ENCODE peak calls at places on chromosome 9, in nine cellular contexts. U is stimulated activated CD4-positive, alpha-beta T cell treated with anti-CD3 and anti-CD28 coated beads, Interleukin-4, amount 100 ng/mL, for 48 hours; M is T-helper 9 cell; S is cardiac muscle cell; P is aorta; J is CD8-positive, alpha-beta T cell; V is ACHN; T is kidney; Q is ecto neural progenitor cell. D is an unnamed sample.

GRCh38 chr9:127628644-127629467 is 16.8 kb downstream of the STXBP1 start:
- DNase-seq in U (no peak), M (no peak), S (no peak), P (no peak), J (no peak), V (no peak), T (no peak), Q (no peak), D (no peak)

GRCh38 chr9:128045876-128046275 is 21.2 kb downstream of the NAIF1 start:
- DNase-seq in U (no peak), M (no peak), S (no peak), P (no peak), J (no peak), V (no peak), T (no peak), Q (no peak), D (peak)

GRCh38 chr9:14978022-14979000 is 68.1 kb upstream of the FREM1 start:
- DNase-seq in U (no peak), M (no peak), S (no peak), P (no peak), J (no peak), V (no peak), T (peak), Q (no peak), D (no peak)

GRCh38 chr9:70079364-70080103 is 35.9 kb downstream of the MAMDC2 start:
- DNase-seq in U (no peak), M (no peak), S (no peak), P (no peak), J (no peak), V (no peak), T (no peak), Q (no peak), D (peak)

GRCh38 chr9:129011170-129011569 is 17.0 kb downstream of the SH3GLB2 start:
- DNase-seq in U (no peak), M (no peak), S (no peak), P (no peak), J (no peak), V (no peak), T (no peak), Q (no peak), D (no peak)

GRCh38 chr9:113298924-113299770 is 4.0 kb downstream of the RNF183 start:
- DNase-seq in U (no peak), M (no peak), S (no peak), P (no peak), J (no peak), V (no peak), T (no peak), Q (no peak), D (peak)

GRCh38 chr9:81717061-81717746 is 27.9 kb upstream of the TLE1 start:
- DNase-seq in U (no peak), M (no peak), S (no peak), P (no peak), J (no peak), V (no peak), T (no peak), Q (no peak), D (no peak)

GRCh38 chr9:63728287-63728686 is 1556.7 kb downstream of the FOXD4L5 start:
- DNase-seq in U (no peak), M (no peak), S (no peak), P (no peak), J (no peak), V (no peak), T (no peak), Q (no peak), D (no peak)

GRCh38 chr9:742914-743594 is 98.4 kb upstream of the DMRT1 start:
- DNase-seq in U (no peak), M (no peak), S (no peak), P (no peak), J (no peak), V (no peak), T (no peak), Q (no peak), D (no peak)

GRCh38 chr9:36337865-36338264 is 62.2 kb downstream of the RNF38 start:
- DNase-seq in U (no peak), M (no peak), S (no peak), P (no peak), J (no peak), V (no peak), T (no peak), Q (no peak), D (no peak)

GRCh38 chr9:76818271-76818670 is 54.0 kb downstream of the PCA3 start:
- DNase-seq in U (no peak), M (no peak), S (no peak), P (peak), J (no peak), V (peak), T (peak), Q (no peak), D (no peak)

GRCh38 chr9:82148849-82149544 is 160.4 kb downstream of the SPATA31D1 start:
- DNase-seq in U (no peak), M (no peak), S (peak), P (no peak), J (no peak), V (no peak), T (no peak), Q (no peak), D (no peak)

GRCh38 chr9:130912932-130913598 is 16.5 kb upstream of the QRFP start:
- DNase-seq in U (no peak), M (no peak), S (no peak), P (peak), J (no peak), V (peak), T (peak), Q (no peak), D (no peak)

GRCh38 chr9:107138261-107138992 is 144.7 kb upstream of the RAD23B start:
- DNase-seq in U (no peak), M (no peak), S (no peak), P (no peak), J (no peak), V (no peak), T (no peak), Q (no peak), D (no peak)

GRCh38 chr9:127572961-127573727 is 38.9 kb upstream of the STXBP1 start:
- DNase-seq in U (no peak), M (no peak), S (no peak), P (no peak), J (no peak), V (no peak), T (no peak), Q (no peak), D (peak)

GRCh38 chr9:98995059-98995665 is 51.5 kb downstream of the COL15A1 start:
- DNase-seq in U (no peak), M (no peak), S (no peak), P (peak), J (peak), V (no peak), T (no peak), Q (peak), D (no peak)

D was measured in NCI-H345.